ENCODE peak calls at places on chromosomes 1 and 21, in four cellular contexts. I is WTC11, H is A549, M is HepG2. V is an unnamed sample.

GRCh38 chr1:167650266-167651160 is 20.5 kb downstream of the RCSD1 start:
- DNase-seq in I (no peak), H (no peak), M (no peak), V (no peak)

GRCh38 chr21:46116189-46116845 is 18.4 kb downstream of the COL6A2 start:
- DNase-seq in I (peak; percentile 10), H (no peak), M (no peak), V (no peak)

GRCh38 chr1:38004284-38005101 is 821 bp downstream of the FHL3 start:
- DNase-seq in I (peak; percentile 23), H (no peak), M (no peak), V (no peak)

GRCh38 chr1:64483711-64484454 is 14.0 kb downstream of the CACHD1 start:
- DNase-seq in I (peak; percentile 49), H (no peak), M (no peak), V (peak; percentile 26)

GRCh38 chr1:83802450-83803152 is 196.3 kb downstream of the TTLL7 start:
- DNase-seq in I (no peak), H (no peak), M (no peak), V (no peak)

GRCh38 chr1:157170677-157171515 is 32.7 kb upstream of the ETV3 start:
- DNase-seq in I (peak; percentile 81), H (peak; percentile 63), M (peak; percentile 12), V (peak; percentile 44)

GRCh38 chr1:156911587-156912298 is 8.7 kb upstream of the LRRC71 start:
- DNase-seq in I (no peak), H (no peak), M (no peak), V (no peak)

GRCh38 chr1:201673093-201673492 is 134.2 kb downstream of the NAV1 start:
- DNase-seq in I (no peak), H (no peak), M (no peak), V (no peak)

GRCh38 chr1:153679337-153680119 is 1.0 kb downstream of the NPR1 start:
- DNase-seq in I (peak; percentile 30), H (peak; percentile 30), M (no peak), V (no peak)

GRCh38 chr1:26861889-26862371 is 1.0 kb upstream of the SFN start:
- DNase-seq in I (no peak), H (no peak), M (no peak), V (no peak)

GRCh38 chr1:43980255-43981134 is 1.5 kb downstream of the B4GALT2 start:
- DNase-seq in I (no peak), H (no peak), M (no peak), V (no peak)

GRCh38 chr21:33760641-33761103 is 118.4 kb downstream of the ITSN1 start:
- DNase-seq in I (no peak), H (no peak), M (no peak), V (no peak)

GRCh38 chr1:162551969-162552683 is 9.4 kb upstream of the UAP1 start:
- DNase-seq in I (no peak), H (no peak), M (no peak), V (no peak)

GRCh38 chr1:156945881-156946661 is 25.6 kb downstream of the LRRC71 start:
- DNase-seq in I (no peak), H (no peak), M (no peak), V (no peak)

GRCh38 chr1:243313635-243314536 is 58.0 kb downstream of the SDCCAG8 start:
- DNase-seq in I (no peak), H (no peak), M (no peak), V (no peak)

GRCh38 chr1:58575831-58576726 is 973 bp downstream of the TACSTD2 start:
- DNase-seq in I (peak; percentile 24), H (no peak), M (no peak), V (no peak)

GRCh38 chr1:112625696-112626095 is 6.1 kb downstream of the CAPZA1 start:
- DNase-seq in I (no peak), H (peak; percentile 3), M (no peak), V (peak; percentile 36)

GRCh38 chr1:17248781-17249180 is at the start of gene PADI3:
- DNase-seq in I (peak; percentile 70), H (no peak), M (no peak), V (peak; percentile 76)

GRCh38 chr1:17245926-17246325 is 3.0 kb upstream of the PADI3 start:
- DNase-seq in I (no peak), H (no peak), M (no peak), V (no peak)

GRCh38 chr1:17250601-17251000 is 1.7 kb downstream of the PADI3 start:
- DNase-seq in I (no peak), H (peak; percentile 82), M (no peak), V (no peak)

GRCh38 chr1:17243274-17243673 is 5.6 kb upstream of the PADI3 start:
- DNase-seq in I (no peak), H (no peak), M (no peak), V (no peak)

GRCh38 chr1:17244826-17245740 is 3.8 kb upstream of the PADI3 start:
- DNase-seq in I (no peak), H (no peak), M (no peak), V (no peak)
- TF ChIP-seq NR3C1 in I (no peak), H (no peak), M (no peak), V (no peak)

DNA sequence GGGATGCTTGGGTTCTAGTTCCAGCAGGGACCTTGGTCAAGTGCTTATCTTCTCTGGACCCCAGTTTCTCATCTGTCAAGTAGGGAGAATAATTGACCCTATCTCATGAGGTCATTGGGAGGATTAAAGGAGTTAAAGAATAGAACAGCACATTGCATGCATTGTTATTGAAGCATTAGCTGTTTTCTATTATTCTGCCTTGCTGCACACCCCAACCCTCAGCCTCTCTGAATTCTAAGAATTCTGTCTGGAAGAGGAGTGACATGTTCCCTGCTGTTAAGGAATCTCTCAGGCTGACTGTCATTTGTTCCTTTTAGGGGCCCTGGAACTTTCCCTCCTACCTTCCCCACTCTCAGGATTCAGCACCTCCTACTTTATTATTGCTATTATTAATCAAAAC is 73.9 kb downstream of the NENF start:
- DNase-seq in I (no peak), H (no peak), M (no peak), V (no peak)
- TF ChIP-seq NR3C1 in I (no peak), H (no peak), M (no peak), V (no peak)

GRCh38 chr1:151992345-151993083 is 1.1 kb downstream of the S100A10 start:
- DNase-seq in I (peak; percentile 59), H (peak; percentile 98), M (peak; percentile 73), V (peak; percentile 65)
- TF ChIP-seq NR3C1 in I (no peak), H (no peak), M (no peak), V (no peak)

DNA sequence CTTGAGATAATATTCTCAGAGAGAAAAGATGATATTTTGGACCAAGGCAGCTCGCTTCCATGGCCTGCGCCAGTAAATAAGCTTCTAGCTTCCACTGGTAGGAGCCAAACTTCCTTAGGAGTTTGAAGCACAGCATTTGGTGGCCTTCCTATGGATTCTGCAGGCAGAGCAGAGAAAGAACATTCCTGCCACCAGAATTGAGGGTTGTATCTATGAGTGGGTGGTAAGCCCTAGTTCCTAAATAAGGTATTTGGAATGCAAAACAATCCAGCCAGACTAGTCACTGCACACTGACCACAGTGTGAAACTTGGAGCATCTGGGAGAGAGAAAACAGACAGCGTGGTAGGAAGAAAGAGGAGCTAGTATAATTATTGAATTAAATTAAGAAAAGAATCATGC is 54.1 kb upstream of the BCAR3 start:
- DNase-seq in I (no peak), H (no peak), M (no peak), V (no peak)
- TF ChIP-seq NR3C1 in I (no peak), H (no peak), M (no peak), V (no peak)

DNA sequence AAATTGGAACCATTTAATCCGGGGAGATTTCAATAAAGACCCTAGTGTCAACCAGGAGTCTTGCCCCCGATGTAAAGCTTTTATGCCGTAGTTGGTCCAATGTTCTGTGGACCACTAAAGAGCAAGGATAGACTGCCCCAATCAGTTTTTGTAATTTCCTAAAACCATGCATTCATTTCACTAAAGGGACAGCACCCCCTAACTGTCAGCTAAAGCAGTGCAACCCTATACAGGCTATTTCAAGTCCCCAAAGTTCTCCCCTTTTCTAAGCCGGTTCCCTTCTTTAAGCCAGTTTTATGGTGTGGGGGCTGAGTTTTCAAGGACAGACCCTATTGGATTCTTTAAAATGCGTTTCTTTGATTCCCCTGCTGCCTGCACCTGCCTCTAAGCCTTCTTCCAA is 12.7 kb upstream of the PDPN start:
- DNase-seq in I (no peak), H (no peak), M (no peak), V (no peak)
- TF ChIP-seq NR3C1 in I (no peak), H (no peak), M (no peak), V (no peak)

V was measured in K562.